ENCODE peak calls at places on chromosomes 11 and 22, in eight cellular contexts. A is upper lobe of left lung, L is adrenal gland, B is GM23248, C is left ventricle myocardium inferior, O is Panc1, W is mammary epithelial cell, E is kidney. P is an unnamed sample.

GRCh38 chr11:81725691-81726090 is 1008.0 kb downstream of the FAM181B start:
- DNase-seq in A (no peak), E (no peak), L (no peak), O (no peak), C (no peak), B (peak; percentile 5), W (peak; percentile 19), P (no peak)

GRCh38 chr11:65861165-65861505 is 902 bp downstream of the MUS81 start:
- DNase-seq in A (no peak), W (no peak), O (no peak), L (peak; percentile 41), B (no peak), E (no peak), C (no peak), P (peak; percentile 3)

GRCh38 chr11:132779487-132779886 is 752.8 kb downstream of the OPCML start:
- DNase-seq in B (peak; percentile 48), A (no peak), E (no peak), W (peak; percentile 3), C (no peak), O (no peak), L (no peak), P (no peak)

GRCh38 chr22:24512043-24512442 is 16.9 kb downstream of the UPB1 start:
- DNase-seq in C (no peak), W (no peak), L (no peak), B (no peak), O (no peak), A (no peak), E (peak; percentile 32), P (no peak)

GRCh38 chr11:26028294-26028954 is 303.5 kb upstream of the ANO3 start:
- DNase-seq in C (no peak), B (peak; percentile 57), A (no peak), W (peak; percentile 32), E (no peak), L (no peak), O (no peak), P (no peak)

GRCh38 chr11:133809525-133810178 is 35.7 kb downstream of the SPATA19 start:
- DNase-seq in A (no peak), O (no peak), B (no peak), C (no peak), W (no peak), L (no peak), E (no peak), P (no peak)

GRCh38 chr11:64583296-64584262 is 7.4 kb upstream of the SLC22A12 start:
- DNase-seq in E (peak; percentile 40), A (no peak), L (no peak), W (no peak), B (peak; percentile 68), O (no peak), C (no peak), P (no peak)

GRCh38 chr22:44632823-44633478 is 69.1 kb upstream of the PRR5 start:
- DNase-seq in O (no peak), A (no peak), L (no peak), W (no peak), C (no peak), E (no peak), B (no peak), P (no peak)

GRCh38 chr11:119518746-119519382 is 95.9 kb upstream of the THY1 start:
- DNase-seq in C (no peak), L (no peak), A (no peak), B (peak; percentile 58), E (peak; percentile 3), O (no peak), W (peak; percentile 54), P (no peak)

GRCh38 chr11:66479741-66480115 is 506 bp upstream of the DPP3 start:
- DNase-seq in W (no peak), L (no peak), C (no peak), E (no peak), B (no peak), O (peak; percentile 30), A (no peak), P (no peak)

GRCh38 chr11:46984987-46985386 is 48.4 kb downstream of the CSTPP1 start:
- DNase-seq in L (no peak), O (no peak), B (no peak), W (no peak), E (no peak), C (no peak), A (no peak), P (no peak)

GRCh38 chr11:131998020-131998419 is 627.6 kb downstream of the NTM start:
- DNase-seq in B (no peak), A (no peak), C (no peak), E (no peak), L (no peak), W (no peak), O (no peak), P (no peak)

GRCh38 chr11:70471254-70471653 is 72.9 kb downstream of the CTTN start:
- DNase-seq in L (no peak), A (no peak), B (peak; percentile 29), C (no peak), O (no peak), E (no peak), W (no peak), P (no peak)

GRCh38 chr11:101267654-101268053 is 138.0 kb upstream of the PGR start:
- DNase-seq in L (no peak), E (no peak), B (no peak), C (no peak), A (no peak), O (no peak), W (no peak), P (no peak)

GRCh38 chr11:48354013-48354412 is 12.3 kb downstream of the OR4C5 start:
- DNase-seq in A (no peak), W (no peak), E (no peak), O (no peak), C (no peak), B (no peak), L (no peak), P (no peak)

GRCh38 chr11:48354677-48355076 is 11.6 kb downstream of the OR4C5 start:
- DNase-seq in A (no peak), B (no peak), O (no peak), L (no peak), C (no peak), E (no peak), W (no peak), P (no peak)
- H3K9me3 ChIP-seq in A (no peaks in the 10 kb centered on the region), B (no peaks in the 10 kb centered on the region), O (no peaks in the 10 kb centered on the region), L (no peaks in the 10 kb centered on the region), C (peaks cover 24% of the 10 kb centered on the region), E (peaks cover 5% of the 10 kb centered on the region), W (peaks cover 21% of the 10 kb centered on the region), P (peaks cover 4% of the 10 kb centered on the region)

GRCh38 chr11:58801974-58802545 is 42.4 kb downstream of the GLYATL2 start:
- DNase-seq in O (no peak), A (no peak), L (no peak), B (no peak), E (no peak), W (no peak), C (no peak), P (no peak)

GRCh38 chr11:58801302-58801701 is 43.2 kb downstream of the GLYATL2 start:
- DNase-seq in A (no peak), E (no peak), W (no peak), C (no peak), O (no peak), B (no peak), L (no peak), P (no peak)

GRCh38 chr11:58796333-58797049 is 48.0 kb downstream of the GLYATL2 start:
- DNase-seq in O (no peak), E (no peak), B (peak; percentile 15), C (no peak), A (no peak), L (no peak), W (no peak), P (no peak)
- H3K9me3 ChIP-seq in O (no peaks in the 10 kb centered on the region), E (no peaks in the 10 kb centered on the region), B (no peaks in the 10 kb centered on the region), C (peaks cover 11% of the 10 kb centered on the region), A (no peaks in the 10 kb centered on the region), L (no peaks in the 10 kb centered on the region), W (no peaks in the 10 kb centered on the region), P (no peaks in the 10 kb centered on the region)

DNA sequence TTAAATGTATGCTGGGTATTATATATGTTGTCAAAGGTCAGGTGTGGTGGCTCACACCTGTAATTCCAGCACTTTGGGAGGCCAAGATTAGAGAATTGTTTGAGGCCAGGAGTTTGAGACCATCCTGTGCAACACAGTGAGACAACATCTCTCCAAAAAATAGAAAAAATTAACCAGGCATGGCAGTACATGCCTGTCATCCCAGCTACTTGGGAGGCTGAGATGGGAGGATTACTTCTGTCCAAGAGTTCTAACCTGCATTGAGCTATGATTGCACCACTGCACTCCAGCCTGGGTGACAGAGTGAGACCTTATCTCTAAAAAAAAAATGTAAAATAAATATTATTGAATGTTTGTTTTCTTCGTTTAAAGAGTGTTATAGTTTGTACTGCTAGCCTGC is 11.3 kb upstream of the OR6X1 start:
- DNase-seq in E (no peak), O (no peak), B (no peak), A (no peak), C (no peak), W (no peak), L (no peak), P (no peak)
- H3K9me3 ChIP-seq in E (peaks cover 9% of the 10 kb centered on the region), O (no peaks in the 10 kb centered on the region), B (no peaks in the 10 kb centered on the region), A (peaks cover 7% of the 10 kb centered on the region), C (peaks cover 33% of the 10 kb centered on the region), W (no peaks in the 10 kb centered on the region), L (no peaks in the 10 kb centered on the region), P (peaks cover 6% of the 10 kb centered on the region)

DNA sequence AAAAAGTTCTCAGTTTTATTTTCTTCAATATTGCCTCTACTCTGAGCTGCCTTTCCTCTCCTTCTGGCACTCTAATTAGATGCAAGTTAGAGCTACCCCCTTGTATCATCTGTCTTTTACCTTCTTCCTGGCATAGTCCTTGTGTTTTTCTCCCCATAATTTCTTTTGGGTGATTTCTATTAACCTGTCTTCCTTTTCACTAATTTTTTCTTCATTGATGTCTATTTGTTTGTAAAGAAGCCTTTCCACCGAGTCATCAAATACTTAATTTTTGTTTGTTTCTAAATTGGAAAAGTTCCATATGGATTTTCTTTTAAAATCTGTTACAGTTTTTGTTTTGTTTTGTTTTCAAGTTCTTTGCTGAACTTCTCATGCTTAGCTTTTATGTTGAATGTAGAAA is 558.1 kb downstream of the TBC1D22A start:
- DNase-seq in B (no peak), C (no peak), L (no peak), O (no peak), W (no peak), A (no peak), E (no peak), P (no peak)
- H3K9me3 ChIP-seq in B (peaks cover 4% of the 10 kb centered on the region), C (peaks cover 34% of the 10 kb centered on the region), L (peaks cover 3% of the 10 kb centered on the region), O (no peaks in the 10 kb centered on the region), W (peaks cover 19% of the 10 kb centered on the region), A (peaks cover 12% of the 10 kb centered on the region), E (peaks cover 17% of the 10 kb centered on the region), P (peaks cover 5% of the 10 kb centered on the region)

GRCh38 chr11:50188040-50188439 is 155.4 kb downstream of the OR4C45 start:
- DNase-seq in B (no peak), W (no peak), C (no peak), L (no peak), E (no peak), A (no peak), O (no peak), P (no peak)

GRCh38 chr11:50186146-50186545 is 153.5 kb downstream of the OR4C45 start:
- DNase-seq in O (no peak), L (no peak), W (no peak), B (no peak), E (no peak), C (no peak), A (no peak), P (no peak)

GRCh38 chr11:50187220-50187619 is 154.5 kb downstream of the OR4C45 start:
- DNase-seq in L (no peak), B (no peak), A (no peak), E (no peak), C (no peak), O (no peak), W (no peak), P (no peak)

GRCh38 chr11:50178732-50179131 is 146.1 kb downstream of the OR4C45 start:
- DNase-seq in B (no peak), C (no peak), W (no peak), A (no peak), O (no peak), L (no peak), E (no peak), P (no peak)

GRCh38 chr11:50182486-50182885 is 149.8 kb downstream of the OR4C45 start:
- DNase-seq in O (no peak), W (no peak), A (no peak), E (no peak), B (no peak), L (no peak), C (no peak), P (no peak)
- H3K9me3 ChIP-seq in O (no peaks in the 10 kb centered on the region), W (peaks cover 12% of the 10 kb centered on the region), A (no peaks in the 10 kb centered on the region), E (peaks cover 4% of the 10 kb centered on the region), B (no peaks in the 10 kb centered on the region), L (no peaks in the 10 kb centered on the region), C (peaks cover 8% of the 10 kb centered on the region), P (no peaks in the 10 kb centered on the region)

P was measured in T-helper 17 cell.